ENCODE peak calls at places on chromosomes 4 and X, in four cellular contexts. R is NCI-H1092 treated with DMSO at 0.1 percent for 48 hours, U is T follicular helper cell, Y is ELR. O is an unnamed sample.

GRCh38 chr4:84778041-84778440 is 188.4 kb downstream of the WDFY3 start:
- DNase-seq in Y (no peak), R (no peak), U (no peak), O (no peak)

GRCh38 chr4:38531126-38531737 is 132.8 kb upstream of the KLF3 start:
- DNase-seq in Y (no peak), R (peak), U (no peak), O (no peak)

GRCh38 chr4:8770518-8771257 is 101.0 kb downstream of the HMX1 start:
- DNase-seq in Y (no peak), U (no peak), R (no peak), O (no peak)

GRCh38 chrX:19739683-19740082 is 147.7 kb downstream of the SH3KBP1 start:
- DNase-seq in Y (peak), R (peak), U (peak), O (peak)

GRCh38 chrX:101257448-101258259 is 33.5 kb downstream of the TAF7L start:
- DNase-seq in Y (peak), R (no peak), U (no peak), O (no peak)

GRCh38 chr4:54924891-54925290 is 200.5 kb downstream of the KDR start:
- DNase-seq in Y (no peak), R (no peak), U (no peak), O (no peak)

GRCh38 chrX:109624641-109625311 is at the start of gene KCNE5:
- DNase-seq in Y (no peak), U (no peak), R (no peak), O (no peak)

GRCh38 chr4:1794809-1795303 is 1.8 kb downstream of the FGFR3 start:
- DNase-seq in R (no peak), U (no peak), Y (no peak), O (no peak)

GRCh38 chr4:144591401-144591800 is 54.6 kb upstream of the HHIP start:
- DNase-seq in R (no peak), Y (peak), U (no peak), O (no peak)

GRCh38 chr4:151541438-151542071 is 132.6 kb downstream of the FHIP1A start:
- DNase-seq in R (peak), Y (peak), U (no peak), O (no peak)

GRCh38 chrX:107710617-107711391 is 64.8 kb downstream of the TSC22D3 start:
- DNase-seq in R (no peak), U (peak), Y (peak), O (peak)